ENCODE peak calls at places on chromosomes 6 and 20, in ten cellular contexts. S is WTC11; Y is stimulated activated CD8-positive, alpha-beta memory T cell treated with anti-CD3 and anti-CD28 coated beads, Interleukin-7, amount 100 ng/mL, for 1 hour; E is left ventricle myocardium superior; M is AG09309; U is neural crest cell; L is NAMALWA; V is HEK293T; X is activated T-helper 1 cell treated with anti-CD3 and anti-CD28 coated beads, Interleukin-2, amount 50 U/mL, for 16 hours; W is body of pancreas. O is an unnamed sample.

GRCh38 chr6:49423817-49424216 is 39.2 kb downstream of the MMUT start:
- DNase-seq in L (no peak), S (no peak), E (no peak), M (no peak), W (no peak), V (no peak), U (no peak), X (no peak), Y (no peak), O (no peak)

GRCh38 chr6:130865793-130866192 is 38.6 kb downstream of the SMLR1 start:
- DNase-seq in V (no peak), E (no peak), S (no peak), W (no peak), Y (no peak), M (no peak), X (no peak), L (no peak), U (no peak), O (no peak)

GRCh38 chr20:40741507-40742106 is 52.6 kb upstream of the MAFB start:
- DNase-seq in X (no peak), L (peak), U (peak), M (no peak), E (no peak), S (peak), W (peak), Y (no peak), V (peak), O (peak)

GRCh38 chr6:80553071-80553740 is 446.7 kb downstream of the BCKDHB start:
- DNase-seq in Y (no peak), M (no peak), L (no peak), S (no peak), V (no peak), W (no peak), E (no peak), U (no peak), X (no peak), O (peak)

GRCh38 chr6:31971279-31971992 is 502 bp downstream of the DXO start:
- DNase-seq in W (no peak), V (no peak), S (no peak), U (no peak), L (no peak), Y (no peak), M (no peak), E (no peak), X (no peak), O (no peak)

GRCh38 chr6:76435174-76435573 is 362.7 kb upstream of the IMPG1 start:
- DNase-seq in W (no peak), X (no peak), M (no peak), U (no peak), L (no peak), S (no peak), E (no peak), Y (no peak), V (no peak), O (no peak)

GRCh38 chr20:24185801-24186200 is 197.2 kb upstream of the GGTLC1 start:
- DNase-seq in Y (no peak), W (no peak), L (peak), E (no peak), S (no peak), V (no peak), X (no peak), M (no peak), U (no peak), O (no peak)

GRCh38 chr6:41040101-41040910 is 1.3 kb upstream of the UNC5CL start:
- DNase-seq in L (no peak), U (no peak), Y (no peak), M (no peak), V (no peak), W (peak), X (no peak), E (no peak), S (no peak), O (no peak)

GRCh38 chr20:38658879-38659612 is 57.4 kb downstream of the ARHGAP40 start:
- DNase-seq in U (peak), S (peak), M (no peak), W (peak), E (no peak), Y (no peak), L (peak), V (peak), X (peak), O (no peak)

GRCh38 chr20:62063601-62063980 is 2.1 kb downstream of the TAF4 start:
- DNase-seq in U (peak), S (no peak), V (no peak), L (no peak), M (no peak), W (no peak), Y (no peak), X (no peak), E (no peak), O (peak)

GRCh38 chr6:36204068-36204753 is 7.7 kb downstream of the BRPF3 start:
- DNase-seq in M (no peak), X (no peak), V (no peak), U (no peak), S (no peak), E (no peak), L (no peak), Y (peak), W (no peak), O (no peak)

GRCh38 chr20:40848530-40848929 is 159.5 kb upstream of the MAFB start:
- DNase-seq in U (no peak), M (no peak), V (no peak), X (no peak), W (no peak), Y (no peak), E (no peak), L (no peak), S (no peak), O (no peak)

GRCh38 chr6:138468320-138469015 is 30.8 kb downstream of the NHSL1 start:
- DNase-seq in W (no peak), V (no peak), E (no peak), L (no peak), X (no peak), U (no peak), M (peak), S (no peak), Y (no peak), O (no peak)

GRCh38 chr6:144141470-144141869 is 8.8 kb upstream of the STX11 start:
- DNase-seq in U (no peak), S (no peak), Y (no peak), E (no peak), L (no peak), W (no peak), M (no peak), V (no peak), X (no peak), O (no peak)